ENCODE peak calls at places on chromosomes 3 and 15, in seven cellular contexts. T is K562, D is A549, S is ovary, H is GM12878, O is upper lobe of left lung, W is transverse colon. G is an unnamed sample.
A peak's percentile ranks its signal among the peaks of the same experiment; 100 is the strongest.

GRCh38 chr15:74159773-74160172 is 13.7 kb upstream of the ISLR start:
- DNase-seq in T (no peak), D (no peak), S (no peak), H (no peak), O (no peak), W (no peak), G (no peak)

GRCh38 chr3:148861277-148861869 is 3.7 kb upstream of the CPA3 start:
- DNase-seq in T (peak; percentile 52), D (peak; percentile 50), S (no peak), H (no peak), O (no peak), W (no peak), G (no peak)

GRCh38 chr3:83928903-83929302 is 1029.9 kb upstream of the CADM2 start:
- DNase-seq in T (no peak), D (no peak), S (no peak), H (no peak), O (no peak), W (no peak), G (no peak)

GRCh38 chr15:88636039-88636438 is 2.8 kb upstream of the ISG20 start:
- DNase-seq in T (no peak), D (peak; percentile 52), S (no peak), H (no peak), O (peak; percentile 60), W (peak; percentile 56), G (no peak)

GRCh38 chr3:190443257-190443656 is 6.4 kb downstream of the TMEM207 start:
- DNase-seq in T (no peak), D (peak; percentile 37), S (no peak), H (no peak), O (no peak), W (no peak), G (no peak)

GRCh38 chr3:94483403-94483802 is 420.5 kb downstream of the NSUN3 start:
- DNase-seq in T (no peak), D (no peak), S (no peak), H (no peak), O (no peak), W (no peak), G (no peak)

GRCh38 chr3:118974356-118975097 is 60.1 kb downstream of the IGSF11 start:
- DNase-seq in T (no peak), D (no peak), S (no peak), H (no peak), O (no peak), W (no peak), G (no peak)

GRCh38 chr15:36434160-36434559 is 145.3 kb upstream of the CDIN1 start:
- DNase-seq in T (no peak), D (no peak), S (no peak), H (no peak), O (no peak), W (no peak), G (no peak)

GRCh38 chr3:103025880-103026279 is 591.1 kb downstream of the ZPLD1 start:
- DNase-seq in T (no peak), D (no peak), S (no peak), H (no peak), O (no peak), W (no peak), G (no peak)

GRCh38 chr3:54653456-54654195 is 274.2 kb downstream of the LRTM1 start:
- DNase-seq in T (no peak), D (no peak), S (no peak), H (no peak), O (no peak), W (no peak), G (no peak)

GRCh38 chr3:5426094-5426883 is 238.8 kb downstream of the EDEM1 start:
- DNase-seq in T (peak; percentile 86), D (peak; percentile 78), S (peak; percentile 66), H (no peak), O (peak; percentile 68), W (peak; percentile 85), G (peak; percentile 93)

GRCh38 chr3:177126015-177126773 is 71.1 kb downstream of the TBL1XR1 start:
- DNase-seq in T (no peak), D (no peak), S (no peak), H (no peak), O (no peak), W (no peak), G (no peak)

GRCh38 chr3:8011902-8012301 is 489.7 kb upstream of the LMCD1 start:
- DNase-seq in T (no peak), D (no peak), S (no peak), H (no peak), O (no peak), W (no peak), G (no peak)
- TF ChIP-seq EP300 in T (no peak), D (no peak), S (no peak), H (no peak), O (no peak), W (no peak), G (no peak)

DNA sequence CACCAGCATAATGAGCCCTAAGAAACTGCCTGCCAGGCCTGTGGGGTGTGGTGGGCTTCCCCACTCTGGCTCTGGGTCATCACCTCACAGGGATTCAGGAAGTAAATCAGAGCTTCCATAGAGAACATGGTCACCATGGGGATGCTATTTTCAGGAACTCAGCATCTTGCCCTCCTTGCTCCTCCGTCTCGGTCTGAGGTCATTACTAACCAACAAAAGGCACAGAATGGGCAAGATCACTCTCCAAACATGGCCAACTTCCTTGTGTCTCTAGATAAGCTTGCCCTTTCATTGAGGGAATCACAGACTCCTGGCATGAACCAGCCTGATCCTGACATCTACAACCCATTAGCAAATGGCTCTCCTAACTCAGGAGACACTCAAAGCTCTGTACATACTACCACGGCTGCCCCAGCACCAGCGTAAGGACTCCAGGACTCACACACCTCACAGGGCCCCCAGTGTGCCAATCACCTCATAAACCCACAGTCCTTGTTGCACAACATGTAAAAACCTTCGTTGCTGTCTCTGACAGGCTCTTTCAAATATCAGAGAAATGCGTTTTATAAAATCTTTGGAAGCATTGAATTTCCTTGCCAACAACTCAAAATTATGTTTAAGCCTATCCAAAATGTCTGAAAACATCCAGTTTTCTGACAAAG is 7.4 kb downstream of the FYCO1 start:
- DNase-seq in T (no peak), D (no peak), S (no peak), H (no peak), O (peak; percentile 78), W (no peak), G (peak; percentile 93)
- TF ChIP-seq EP300 in T (no peak), D (no peak), S (no peak), H (no peak), O (no peak), W (no peak), G (no peak)

GRCh38 chr3:10249833-10250232 is 1.6 kb downstream of the TATDN2 start:
- DNase-seq in T (no peak), D (no peak), S (no peak), H (no peak), O (no peak), W (no peak), G (no peak)

GRCh38 chr3:10247679-10248183 is 528 bp upstream of the TATDN2 start:
- DNase-seq in T (no peak), D (no peak), S (peak; percentile 37), H (no peak), O (no peak), W (no peak), G (no peak)

GRCh38 chr3:10251006-10251405 is 2.7 kb downstream of the TATDN2 start:
- DNase-seq in T (no peak), D (no peak), S (no peak), H (no peak), O (no peak), W (no peak), G (no peak)

GRCh38 chr3:10248984-10249748 is 907 bp downstream of the TATDN2 start:
- DNase-seq in T (peak; percentile 71), D (peak; percentile 14), S (peak; percentile 52), H (no peak), O (peak; percentile 51), W (peak; percentile 44), G (no peak)

DNA sequence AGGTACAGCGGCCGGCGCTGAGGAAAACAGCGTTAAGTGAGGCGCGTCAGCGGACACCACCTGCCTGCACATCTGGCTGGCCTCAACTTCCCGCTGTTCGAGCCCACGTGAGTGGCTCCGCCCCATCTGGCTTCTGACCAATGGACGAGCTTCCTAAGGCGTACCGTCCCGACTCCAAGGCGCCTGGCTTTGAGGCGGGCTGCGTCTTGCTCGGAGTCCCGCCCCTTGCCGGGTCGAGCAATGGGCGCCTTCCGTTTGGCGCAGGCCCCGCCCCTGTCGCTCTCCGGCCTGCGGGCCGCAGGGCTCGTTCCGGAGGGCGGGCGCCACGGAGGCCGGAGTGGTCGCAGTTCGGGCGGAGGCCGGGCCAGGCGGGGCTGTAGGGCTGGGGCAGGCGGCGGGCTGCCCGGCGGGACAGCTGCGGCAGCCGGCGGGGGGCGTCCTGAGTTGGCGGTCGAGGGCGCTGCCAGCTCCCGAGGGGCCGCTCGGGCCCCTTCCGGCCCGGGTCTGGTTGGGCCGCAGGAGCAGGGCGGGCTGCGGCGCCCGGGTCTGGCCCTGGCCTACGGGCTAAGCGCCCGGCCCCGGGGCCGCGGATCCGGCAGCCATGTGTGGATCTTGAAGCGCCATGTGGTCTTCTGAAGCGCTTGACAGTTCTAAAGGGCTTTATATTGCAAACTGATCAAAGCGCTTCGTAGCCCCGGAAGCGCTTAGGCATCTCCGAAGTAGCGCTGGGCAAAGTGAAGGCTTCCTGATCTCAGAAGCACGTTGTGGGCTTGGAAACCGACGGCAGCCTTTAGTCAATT is at the start of gene TATDN2:
- DNase-seq in T (peak; percentile 99), D (peak; percentile 97), S (peak; percentile 97), H (peak; percentile 95), O (peak; percentile 98), W (peak; percentile 99), G (peak; percentile 98)
- TF ChIP-seq EP300 in T (no peak), D (no peak), S (no peak), H (no peak), O (no peak), W (no peak), G (no peak)

GRCh38 chr3:113021471-113021870 is 30.7 kb downstream of the GTPBP8 start:
- DNase-seq in T (no peak), D (no peak), S (no peak), H (no peak), O (no peak), W (no peak), G (no peak)

GRCh38 chr3:113018461-113019181 is 27.8 kb downstream of the GTPBP8 start:
- DNase-seq in T (no peak), D (no peak), S (no peak), H (no peak), O (no peak), W (no peak), G (no peak)

GRCh38 chr3:113013593-113013992 is 22.8 kb downstream of the GTPBP8 start:
- DNase-seq in T (no peak), D (no peak), S (no peak), H (no peak), O (no peak), W (no peak), G (no peak)

DNA sequence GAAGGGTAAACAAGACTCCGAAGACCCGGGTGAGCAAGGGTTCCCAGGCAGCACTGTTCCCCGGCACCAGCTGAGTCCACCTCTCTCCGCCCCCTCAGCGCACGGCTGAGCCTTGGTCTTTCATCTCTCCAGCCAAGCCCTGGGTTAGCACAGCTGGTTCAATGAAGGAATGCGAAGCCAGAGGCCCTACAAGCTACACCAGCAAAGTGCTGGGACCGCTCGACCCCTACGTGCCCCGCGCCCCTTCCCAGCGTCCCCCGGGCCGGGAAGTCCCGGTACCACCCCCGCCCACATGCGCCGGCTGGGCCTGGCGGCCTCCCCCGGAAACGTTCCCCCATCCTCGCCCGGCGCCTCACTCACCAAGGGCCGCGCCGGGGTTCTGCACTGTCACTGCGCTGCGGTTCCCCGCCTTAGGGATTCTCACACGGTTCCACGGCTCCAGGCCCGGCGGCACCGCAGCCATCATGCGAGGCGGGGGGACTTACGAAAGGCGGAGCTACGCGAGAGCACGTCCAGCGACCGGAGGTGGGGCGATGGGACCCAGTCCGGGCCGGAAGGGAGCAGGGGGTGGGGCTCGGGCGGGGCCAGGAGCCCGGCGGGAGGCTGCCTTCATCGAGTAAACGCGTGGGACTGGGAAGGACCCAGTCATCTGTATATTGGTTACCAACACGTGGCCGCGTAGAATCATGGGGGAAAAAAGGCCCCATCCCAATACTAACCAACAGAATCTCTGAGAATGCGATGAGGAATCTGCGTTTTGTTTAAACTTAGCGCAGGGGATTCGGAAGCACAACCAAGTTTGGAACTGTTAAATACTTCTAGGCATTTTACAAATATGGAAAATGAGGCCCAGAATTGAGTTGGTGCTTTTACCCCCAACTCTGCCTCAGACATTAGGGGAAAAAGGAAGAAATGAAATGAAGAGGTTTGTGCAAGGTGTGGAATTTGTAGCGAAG is 28.7 kb downstream of the GTPBP8 start:
- DNase-seq in T (peak; percentile 87), D (peak; percentile 94), S (peak; percentile 87), H (peak; percentile 67), O (peak; percentile 93), W (peak; percentile 91), G (peak; percentile 98)
- TF ChIP-seq EP300 in T (no peak), D (no peak), S (no peak), H (peak; percentile 11), O (no peak), W (no peak), G (no peak)

G was measured in esophagus muscularis mucosa.